ENCODE peak calls at places on chromosomes 7 and 10, in four cellular contexts. One of them, this sample, is unnamed.

GRCh38 chr10:22849077-22849810 is 78.6 kb upstream of the ARMC3 start:
- DNase-seq in HepG2: peak; percentile 66
- DNase-seq in GM12878: no peak
- DNase-seq in K562: no peak
- DNase-seq in this sample: no peak

GRCh38 chr10:121580276-121581116 is 17.7 kb downstream of the FGFR2 start:
- DNase-seq in HepG2: no peak
- DNase-seq in K562: no peak
- DNase-seq in GM12878: no peak
- DNase-seq in this sample: no peak

GRCh38 chr10:124690971-124691370 is 53.2 kb downstream of the FAM53B start:
- DNase-seq in K562: no peak
- DNase-seq in GM12878: no peak
- DNase-seq in HepG2: no peak
- DNase-seq in this sample: no peak

GRCh38 chr10:34194259-34194658 is 620.8 kb downstream of the PARD3 start:
- DNase-seq in GM12878: no peak
- DNase-seq in K562: no peak
- DNase-seq in HepG2: no peak
- DNase-seq in this sample: no peak

GRCh38 chr10:114874827-114875541 is 53.4 kb downstream of the FHIP2A start:
- DNase-seq in GM12878: no peak
- DNase-seq in HepG2: peak; percentile 19
- DNase-seq in K562: peak; percentile 17
- DNase-seq in this sample: peak; percentile 72

GRCh38 chr7:149285581-149285975 is 23.6 kb downstream of the ZNF783 start:
- DNase-seq in K562: peak; percentile 26
- DNase-seq in GM12878: no peak
- DNase-seq in HepG2: no peak
- DNase-seq in this sample: peak; percentile 61

GRCh38 chr7:105209433-105209832 is 179.3 kb downstream of the SRPK2 start:
- DNase-seq in GM12878: no peak
- DNase-seq in K562: no peak
- DNase-seq in HepG2: no peak
- DNase-seq in this sample: no peak

GRCh38 chr7:36096460-36097095 is 56.5 kb upstream of the EEPD1 start:
- DNase-seq in GM12878: no peak
- DNase-seq in HepG2: peak; percentile 61
- DNase-seq in K562: no peak
- DNase-seq in this sample: no peak

GRCh38 chr7:127287133-127287532 is 34.4 kb upstream of the GRM8 start:
- DNase-seq in GM12878: no peak
- DNase-seq in HepG2: no peak
- DNase-seq in K562: no peak
- DNase-seq in this sample: no peak

GRCh38 chr10:133198206-133198605 is 31.8 kb upstream of the UTF1 start:
- DNase-seq in K562: no peak
- DNase-seq in HepG2: no peak
- DNase-seq in GM12878: no peak
- DNase-seq in this sample: no peak

GRCh38 chr10:11587860-11588259 is 23.6 kb downstream of the USP6NL start:
- DNase-seq in HepG2: no peak
- DNase-seq in K562: no peak
- DNase-seq in GM12878: no peak
- DNase-seq in this sample: no peak

GRCh38 chr10:123882177-123882576 is 9.4 kb downstream of the CPXM2 start:
- DNase-seq in GM12878: no peak
- DNase-seq in HepG2: no peak
- DNase-seq in K562: no peak
- DNase-seq in this sample: no peak

GRCh38 chr10:74575912-74576311 is 250.5 kb upstream of the KAT6B start:
- DNase-seq in GM12878: no peak
- DNase-seq in HepG2: no peak
- DNase-seq in K562: no peak
- DNase-seq in this sample: no peak
- TF ChIP-seq TARDBP in GM12878: no peak
- TF ChIP-seq TARDBP in HepG2: no peak
- TF ChIP-seq TARDBP in K562: no peak
- TF ChIP-seq TARDBP in this sample: no peak

GRCh38 chr7:19552576-19552975 is 156.3 kb downstream of the POLR1F start:
- DNase-seq in HepG2: no peak
- DNase-seq in K562: no peak
- DNase-seq in GM12878: no peak
- DNase-seq in this sample: no peak

GRCh38 chr7:19560111-19560883 is 148.5 kb downstream of the POLR1F start:
- DNase-seq in K562: no peak
- DNase-seq in HepG2: no peak
- DNase-seq in GM12878: no peak
- DNase-seq in this sample: no peak

GRCh38 chr7:19557726-19558470 is 150.9 kb downstream of the POLR1F start:
- DNase-seq in HepG2: no peak
- DNase-seq in K562: no peak
- DNase-seq in GM12878: no peak
- DNase-seq in this sample: no peak

GRCh38 chr7:19561121-19561805 is 147.6 kb downstream of the POLR1F start:
- DNase-seq in K562: no peak
- DNase-seq in GM12878: no peak
- DNase-seq in HepG2: no peak
- DNase-seq in this sample: no peak

GRCh38 chr7:19558527-19558926 is 150.3 kb downstream of the POLR1F start:
- DNase-seq in GM12878: no peak
- DNase-seq in K562: no peak
- DNase-seq in HepG2: no peak
- DNase-seq in this sample: no peak
- TF ChIP-seq TARDBP in GM12878: no peak
- TF ChIP-seq TARDBP in K562: no peak
- TF ChIP-seq TARDBP in HepG2: no peak
- TF ChIP-seq TARDBP in this sample: no peak

GRCh38 chr10:35855155-35855947 is 213.3 kb upstream of the FZD8 start:
- DNase-seq in HepG2: no peak
- DNase-seq in K562: no peak
- DNase-seq in GM12878: no peak
- DNase-seq in this sample: no peak
- TF ChIP-seq TARDBP in HepG2: no peak
- TF ChIP-seq TARDBP in K562: no peak
- TF ChIP-seq TARDBP in GM12878: no peak
- TF ChIP-seq TARDBP in this sample: no peak

DNA sequence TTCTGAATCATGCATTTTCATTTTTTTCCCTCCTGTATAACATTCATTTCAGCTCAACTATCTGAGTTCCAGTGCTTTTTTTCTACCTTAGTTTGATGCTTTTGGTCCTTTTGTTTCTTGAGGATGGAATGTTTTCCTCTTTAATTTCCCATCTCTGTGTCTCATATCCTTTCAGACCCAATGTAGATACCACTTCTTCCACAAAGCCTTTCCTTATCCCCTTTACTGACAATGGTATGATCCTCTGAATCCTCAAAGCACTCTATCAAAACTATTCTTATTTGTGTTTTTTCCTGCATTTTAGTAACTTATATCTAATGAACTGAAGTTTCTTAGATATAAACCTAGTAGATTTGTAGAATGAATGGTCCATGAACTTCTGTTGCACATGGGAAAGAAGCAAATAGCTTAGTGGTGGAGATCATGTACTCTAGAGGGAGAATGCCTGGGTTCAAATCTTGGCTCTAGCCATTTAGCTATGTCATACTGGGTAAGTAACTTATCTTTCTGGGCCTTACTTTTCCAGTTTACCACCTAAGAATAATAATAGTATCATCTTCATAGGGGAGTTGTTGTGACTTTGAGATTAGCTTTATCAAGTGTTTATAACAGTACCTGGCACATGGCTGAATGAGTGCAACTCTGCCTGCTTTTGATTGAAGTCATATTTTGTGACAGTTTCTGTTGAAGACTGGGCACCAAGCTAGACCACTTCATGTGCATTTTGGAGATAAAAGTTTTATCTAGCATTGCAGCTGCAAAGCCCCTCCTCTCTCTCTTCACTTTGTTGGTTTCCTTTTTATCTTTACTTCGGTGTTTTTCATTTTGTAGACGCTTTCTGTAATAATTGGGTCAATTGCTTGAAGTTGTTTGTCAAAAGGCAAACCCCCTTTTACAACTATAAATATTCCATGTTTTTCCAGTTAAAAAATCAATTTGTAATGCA is 18.5 kb downstream of the STAM start:
- DNase-seq in K562: peak; percentile 95
- DNase-seq in GM12878: no peak
- DNase-seq in HepG2: no peak
- DNase-seq in this sample: no peak
- TF ChIP-seq TARDBP in K562: peak; percentile 91
- TF ChIP-seq TARDBP in GM12878: no peak
- TF ChIP-seq TARDBP in HepG2: no peak
- TF ChIP-seq TARDBP in this sample: no peak

GRCh38 chr10:103472005-103472404 is 7.0 kb downstream of the CALHM3 start:
- DNase-seq in HepG2: no peak
- DNase-seq in GM12878: no peak
- DNase-seq in K562: no peak
- DNase-seq in this sample: no peak

GRCh38 chr10:103474077-103474476 is 5.0 kb downstream of the CALHM3 start:
- DNase-seq in K562: no peak
- DNase-seq in GM12878: no peak
- DNase-seq in HepG2: no peak
- DNase-seq in this sample: no peak

GRCh38 chr10:103473261-103473671 is 5.8 kb downstream of the CALHM3 start:
- DNase-seq in GM12878: no peak
- DNase-seq in HepG2: no peak
- DNase-seq in K562: no peak
- DNase-seq in this sample: no peak

GRCh38 chr10:103467391-103467790 is 8.7 kb upstream of the CALHM1 start:
- DNase-seq in HepG2: no peak
- DNase-seq in K562: no peak
- DNase-seq in GM12878: peak; percentile 90
- DNase-seq in this sample: no peak

GRCh38 chr10:103470755-103471653 is 8.0 kb downstream of the CALHM3 start:
- DNase-seq in GM12878: peak; percentile 95
- DNase-seq in K562: peak; percentile 65
- DNase-seq in HepG2: no peak
- DNase-seq in this sample: no peak
- TF ChIP-seq TARDBP in GM12878: no peak
- TF ChIP-seq TARDBP in K562: no peak
- TF ChIP-seq TARDBP in HepG2: no peak
- TF ChIP-seq TARDBP in this sample: no peak

DNA sequence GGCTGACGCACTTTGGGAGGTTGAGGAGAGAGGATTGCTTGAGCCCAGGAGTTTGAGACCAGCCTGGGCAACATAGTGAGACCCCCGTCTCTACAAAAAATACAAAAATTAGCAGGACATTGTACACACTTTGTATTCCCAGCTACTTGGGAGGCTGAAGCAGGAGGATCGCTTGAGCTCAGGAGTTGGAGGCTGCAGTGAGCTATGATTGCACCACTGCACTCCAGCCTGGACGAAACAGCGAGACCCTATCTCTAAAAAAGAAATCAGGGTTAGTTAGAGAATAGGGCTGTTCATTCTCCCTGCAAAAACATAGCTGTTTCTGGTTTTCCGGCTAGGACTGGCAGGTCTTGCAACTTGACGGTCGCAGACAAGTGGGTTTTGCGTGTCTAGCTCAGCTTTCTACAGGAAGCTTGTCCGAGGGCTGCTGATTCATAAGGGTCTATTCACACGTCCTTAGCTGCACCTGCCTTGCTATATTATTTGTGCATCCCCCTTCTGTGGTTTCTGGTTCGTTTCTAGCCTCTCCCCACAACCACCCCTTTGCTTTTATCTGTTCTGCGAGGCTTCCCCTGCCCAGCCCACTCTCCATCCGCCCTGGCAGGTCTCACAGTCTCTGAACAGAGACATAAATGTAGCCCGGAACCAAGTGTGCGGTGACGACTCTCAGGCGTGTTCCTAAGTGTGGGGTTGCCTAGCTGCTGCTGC is 10.7 kb downstream of the AMZ1 start:
- DNase-seq in HepG2: no peak
- DNase-seq in K562: no peak
- DNase-seq in GM12878: peak; percentile 93
- DNase-seq in this sample: no peak
- TF ChIP-seq TARDBP in HepG2: no peak
- TF ChIP-seq TARDBP in K562: no peak
- TF ChIP-seq TARDBP in GM12878: peak; percentile 33
- TF ChIP-seq TARDBP in this sample: no peak

This sample was measured in HEK293T.